ENCODE peak calls at places on chromosome 17, in six cellular contexts. J is T-helper 9 cell, O is substantia nigra, V is hepatic stellate cell, K is activated T-cell treated with anti-CD3 and anti-CD28 coated beads for 48 hours, L is C1 segment of cervical spinal cord. M is an unnamed sample.

GRCh38 chr17:10657123-10657522 is at the start of gene MYH3:
- DNase-seq in V (no peak), L (no peak), K (no peak), O (no peak), J (no peak), M (no peak)

GRCh38 chr17:33687831-33688230 is 394.7 kb upstream of the ASIC2 start:
- DNase-seq in K (no peak), V (no peak), L (no peak), O (no peak), J (no peak), M (no peak)

GRCh38 chr17:2755941-2756724 is 6.7 kb upstream of the CCDC92B start:
- DNase-seq in O (no peak), J (no peak), L (no peak), K (no peak), V (no peak), M (no peak)

GRCh38 chr17:4529533-4530152 is 25.5 kb downstream of the MYBBP1A start:
- DNase-seq in L (no peak), J (no peak), K (no peak), O (no peak), V (no peak), M (no peak)

GRCh38 chr17:52383493-52384100 is 225.1 kb upstream of the CA10 start:
- DNase-seq in V (no peak), L (peak), J (no peak), O (peak), K (no peak), M (no peak)

GRCh38 chr17:9766970-9767369 is 24.4 kb downstream of the DHRS7C start:
- DNase-seq in J (no peak), K (no peak), O (no peak), V (no peak), L (no peak), M (no peak)

GRCh38 chr17:32564325-32564724 is 77.5 kb downstream of the CDK5R1 start:
- DNase-seq in J (no peak), V (no peak), O (no peak), K (peak), L (no peak), M (no peak)

GRCh38 chr17:70295329-70295728 is 126.0 kb downstream of the KCNJ2 start:
- DNase-seq in J (no peak), O (no peak), V (no peak), K (no peak), L (no peak), M (no peak)

GRCh38 chr17:222172-222571 is 40.7 kb upstream of the DOC2B start:
- DNase-seq in V (no peak), J (no peak), K (no peak), O (no peak), L (peak), M (no peak)

GRCh38 chr17:37737971-37738370 is 6.9 kb downstream of the HNF1B start:
- DNase-seq in L (no peak), V (no peak), O (no peak), K (no peak), J (no peak), M (no peak)

GRCh38 chr17:688100-688989 is 26.3 kb downstream of the VPS53 start:
- DNase-seq in O (no peak), J (no peak), V (no peak), L (no peak), K (no peak), M (no peak)

GRCh38 chr17:72677714-72678390 is 414.6 kb downstream of the SLC39A11 start:
- DNase-seq in O (no peak), J (no peak), L (no peak), K (no peak), V (no peak), M (no peak)

GRCh38 chr17:32936894-32937500 is 9.0 kb downstream of the TMEM98 start:
- DNase-seq in V (peak), O (peak), L (no peak), J (peak), K (peak), M (peak)

GRCh38 chr17:38871247-38871991 is 1.6 kb downstream of the LASP1 start:
- DNase-seq in O (no peak), J (peak), K (peak), L (no peak), V (peak), M (no peak)

GRCh38 chr17:48002920-48003685 is 32.2 kb downstream of the CDK5RAP3 start:
- DNase-seq in L (no peak), O (no peak), J (no peak), V (no peak), K (no peak), M (no peak)

GRCh38 chr17:10875984-10876555 is 38.2 kb upstream of the PIRT start:
- DNase-seq in V (peak), O (peak), K (peak), L (peak), J (no peak), M (peak)

GRCh38 chr17:61394630-61395408 is 4.8 kb upstream of the TBX2 start:
- DNase-seq in O (no peak), L (no peak), V (peak), J (no peak), K (no peak), M (peak)

GRCh38 chr17:68378202-68379149 is 78.8 kb downstream of the WIPI1 start:
- DNase-seq in J (no peak), L (peak), K (no peak), V (peak), O (peak), M (peak)

GRCh38 chr17:78375401-78376079 is 2.9 kb upstream of the PGS1 start:
- DNase-seq in L (no peak), V (peak), J (no peak), K (no peak), O (no peak), M (no peak)

GRCh38 chr17:42653179-42654124 is 5.6 kb upstream of the TUBG2 start:
- DNase-seq in J (no peak), L (peak), K (no peak), V (peak), O (no peak), M (peak)

GRCh38 chr17:43431741-43432523 is 33.1 kb downstream of the ARL4D start:
- DNase-seq in L (no peak), V (no peak), J (no peak), O (no peak), K (no peak), M (no peak)

GRCh38 chr17:81398170-81398854 is 3.1 kb downstream of the BAHCC1 start:
- DNase-seq in K (no peak), O (no peak), J (no peak), L (peak), V (peak), M (no peak)

GRCh38 chr17:59756236-59756818 is 48.9 kb downstream of the VMP1 start:
- DNase-seq in L (no peak), O (no peak), V (peak), K (no peak), J (no peak), M (no peak)

GRCh38 chr17:68184141-68184571 is 63.7 kb upstream of the AMZ2 start:
- DNase-seq in L (no peak), V (no peak), O (no peak), J (no peak), K (no peak), M (no peak)

GRCh38 chr17:63190821-63191220 is 224.8 kb downstream of the TANC2 start:
- DNase-seq in J (no peak), V (no peak), L (no peak), O (no peak), K (no peak), M (no peak)

GRCh38 chr17:50916026-50916707 is 50.0 kb upstream of the TOB1 start:
- DNase-seq in O (no peak), J (no peak), V (no peak), L (no peak), K (no peak), M (no peak)

GRCh38 chr17:57158296-57158695 is 73.2 kb downstream of the AKAP1 start:
- DNase-seq in L (no peak), K (no peak), O (no peak), J (no peak), V (no peak), M (no peak)

GRCh38 chr17:77451894-77452852 is 311.4 kb downstream of the SEC14L1 start:
- DNase-seq in O (peak), V (peak), K (no peak), J (no peak), L (peak), M (no peak)

GRCh38 chr17:164536-165235 is 16.8 kb downstream of the DOC2B start:
- DNase-seq in J (no peak), L (peak), V (peak), O (peak), K (no peak), M (peak)

GRCh38 chr17:37742762-37743611 is 1.9 kb downstream of the HNF1B start:
- DNase-seq in O (no peak), J (no peak), L (no peak), K (no peak), V (no peak), M (no peak)

GRCh38 chr17:36629252-36629847 is 28.0 kb downstream of the MRM1 start:
- DNase-seq in K (peak), J (peak), L (peak), O (peak), V (peak), M (peak)

GRCh38 chr17:55770220-55770870 is 19.5 kb downstream of the PCTP start:
- DNase-seq in K (no peak), O (no peak), L (no peak), J (no peak), V (peak), M (peak)

GRCh38 chr17:42275527-42276358 is 448 bp downstream of the STAT5B start:
- DNase-seq in K (peak), J (peak), V (peak), O (no peak), L (peak), M (no peak)

M was measured in frontal cortex.